ENCODE peak calls at places on chromosomes 6 and 20, in four cellular contexts. B is heart left ventricle, D is mammary epithelial cell, T is K562. Y is an unnamed sample. For H3K4me1, the result is how much of the 10 kb centered on the place peaks cover.

GRCh38 chr20:36745927-36746659 is at the start of gene NDRG3:
- DNase-seq in D (peak), T (peak), B (peak), Y (peak)

GRCh38 chr20:63091901-63092659 is 85.3 kb upstream of the BHLHE23 start:
- DNase-seq in T (no peak), B (peak), D (no peak), Y (no peak)

GRCh38 chr6:52820198-52820597 is 16.6 kb upstream of the GSTA1 start:
- DNase-seq in B (no peak), T (no peak), D (no peak), Y (peak)

GRCh38 chr20:11232896-11233295 is 559.1 kb upstream of the JAG1 start:
- DNase-seq in T (no peak), D (no peak), B (no peak), Y (no peak)

GRCh38 chr20:31630187-31630790 is 7.4 kb upstream of the COX4I2 start:
- DNase-seq in D (peak), T (no peak), B (no peak), Y (no peak)

GRCh38 chr20:6976535-6976934 is 209.0 kb downstream of the BMP2 start:
- DNase-seq in D (peak), B (no peak), T (no peak), Y (peak)

GRCh38 chr20:39206899-39207564 is 244.9 kb downstream of the DHX35 start:
- DNase-seq in D (no peak), T (no peak), B (no peak), Y (no peak)

GRCh38 chr6:44203955-44204354 is 12.8 kb upstream of the MYMX start:
- DNase-seq in B (no peak), T (no peak), D (no peak), Y (no peak)

GRCh38 chr6:12580296-12580695 is 136.3 kb upstream of the PHACTR1 start:
- DNase-seq in B (no peak), D (no peak), T (no peak), Y (peak)

GRCh38 chr6:34513628-34514027 is 42.5 kb downstream of the SPDEF start:
- DNase-seq in T (peak), B (no peak), D (no peak), Y (no peak)

GRCh38 chr6:114945392-114945791 is 602.6 kb upstream of the HS3ST5 start:
- DNase-seq in B (no peak), T (no peak), D (no peak), Y (no peak)

GRCh38 chr6:107539409-107539808 is 49.5 kb downstream of the SOBP start:
- DNase-seq in B (no peak), T (no peak), D (no peak), Y (peak)
- H3K4me3 ChIP-seq in B (no peak), T (no peak), D (no peak), Y (no peak)

DNA sequence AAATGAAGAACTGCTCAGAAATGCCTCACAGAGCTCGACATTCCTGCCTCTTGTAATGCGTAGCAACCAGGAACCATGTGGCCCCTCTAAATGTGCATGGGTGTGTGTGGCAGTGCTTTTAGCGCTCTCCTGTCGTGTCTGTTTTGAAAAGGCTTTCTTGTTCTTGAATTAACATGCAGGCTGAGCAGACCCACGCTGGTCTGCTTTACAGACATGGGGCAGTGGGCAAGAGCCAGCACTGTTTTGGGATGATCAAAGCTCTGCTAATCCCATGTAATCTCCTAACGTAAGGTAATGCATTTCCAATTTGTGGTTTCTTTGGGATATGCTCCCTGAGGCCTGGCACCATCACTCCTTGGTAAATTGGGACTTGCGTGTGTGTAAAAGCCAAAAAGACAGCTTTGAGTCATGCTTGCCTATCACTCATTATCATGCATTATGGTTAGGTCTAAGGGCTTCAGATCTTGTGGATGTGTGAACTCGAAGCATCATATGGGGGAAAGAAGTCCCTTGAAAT is 11.8 kb downstream of the RIPOR2 start:
- DNase-seq in D (no peak), T (no peak), B (no peak), Y (no peak)
- H3K27ac ChIP-seq in D (no peak), T (no peak), B (no peak), Y (no peak)

GRCh38 chr20:37852666-37853065 is 50.3 kb upstream of the VSTM2L start:
- DNase-seq in B (no peak), D (no peak), T (no peak), Y (no peak)
- H3K4me1 ChIP-seq in B (under half), D (under half), T (under half), Y (under half)

GRCh38 chr20:44735816-44736169 is 9.9 kb upstream of the KCNK15 start:
- DNase-seq in D (no peak), B (no peak), T (no peak), Y (no peak)
- H3K4me3 ChIP-seq in D (no peak), B (no peak), T (no peak), Y (no peak)

DNA sequence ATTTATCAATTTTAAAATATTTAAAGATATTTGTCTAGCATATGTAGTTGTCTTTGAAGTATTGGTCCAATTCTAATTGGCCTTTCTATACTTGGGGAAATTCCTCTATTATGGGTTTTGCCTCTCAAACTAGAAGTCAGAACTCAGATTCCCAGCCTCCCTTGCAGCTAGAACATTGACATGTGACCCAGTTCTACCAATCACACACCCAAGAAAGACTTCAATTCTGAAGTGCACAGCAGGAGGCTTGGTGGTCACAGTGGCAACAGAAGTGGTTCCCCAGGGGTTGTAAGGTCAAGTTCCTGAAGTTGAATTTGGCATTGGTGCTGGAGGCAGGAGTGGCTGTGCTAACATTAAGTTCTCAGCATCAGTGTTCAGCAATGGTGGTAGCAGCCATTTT is 14.8 kb upstream of the FKBP5 start:
- DNase-seq in D (no peak), T (no peak), B (no peak), Y (no peak)
- H3K27ac ChIP-seq in D (no peak), T (no peak), B (no peak), Y (no peak)